ENCODE peak calls at places on chromosomes 3 and 15, in five cellular contexts. Y, G, V, L and J are unnamed samples.

GRCh38 chr3:129211345-129211744 is 27.6 kb upstream of the CNBP start:
- DNase-seq in Y (no peak), G (no peak), V (no peak), L (no peak), J (no peak)

GRCh38 chr3:192947421-192947820 is 29.8 kb upstream of the MB21D2 start:
- DNase-seq in Y (no peak), G (no peak), V (no peak), L (no peak), J (no peak)

GRCh38 chr3:134685881-134686802 is 35.3 kb upstream of the KY start:
- DNase-seq in Y (no peak), G (no peak), V (no peak), L (no peak), J (no peak)

GRCh38 chr3:15102256-15102655 is 3.3 kb upstream of the RBSN start:
- DNase-seq in Y (no peak), G (no peak), V (no peak), L (peak; percentile 75), J (peak; percentile 21)

GRCh38 chr15:61640751-61641150 is 411.6 kb upstream of the RORA start:
- DNase-seq in Y (no peak), G (no peak), V (no peak), L (no peak), J (no peak)

GRCh38 chr3:133468251-133468721 is 68.4 kb downstream of the BFSP2 start:
- DNase-seq in Y (no peak), G (no peak), V (no peak), L (no peak), J (no peak)

GRCh38 chr3:194993896-194994295 is 277.1 kb downstream of the XXYLT1 start:
- DNase-seq in Y (no peak), G (no peak), V (no peak), L (no peak), J (no peak)

GRCh38 chr3:73143821-73144237 is 82.4 kb downstream of the EBLN2 start:
- DNase-seq in Y (no peak), G (no peak), V (peak; percentile 6), L (no peak), J (no peak)

GRCh38 chr3:90184861-90185260 is 1077.4 kb downstream of the EPHA3 start:
- DNase-seq in Y (no peak), G (no peak), V (no peak), L (no peak), J (peak; percentile 80)

GRCh38 chr15:68637755-68638405 is 59.1 kb downstream of the CORO2B start:
- DNase-seq in Y (no peak), G (no peak), V (no peak), L (no peak), J (no peak)

GRCh38 chr3:12076021-12076420 is 71.8 kb downstream of the SYN2 start:
- DNase-seq in Y (no peak), G (no peak), V (no peak), L (no peak), J (no peak)

GRCh38 chr3:7546219-7546618 is 685.3 kb downstream of the GRM7 start:
- DNase-seq in Y (no peak), G (no peak), V (no peak), L (no peak), J (peak; percentile 24)